ENCODE peak calls at places on chromosome 17, in five cellular contexts. S is heart right ventricle, X is skeletal muscle cell, M is lower lobe of right lung, A is OCI-LY7. G is an unnamed sample.

GRCh38 chr17:78233678-78234077 is 2.2 kb downstream of the TMEM235 start:
- DNase-seq in S (no peak), X (no peak), M (no peak), A (no peak), G (no peak)

GRCh38 chr17:6420173-6420641 is 14.7 kb downstream of the AIPL1 start:
- DNase-seq in S (no peak), X (no peak), M (no peak), A (no peak), G (no peak)

GRCh38 chr17:8360751-8361150 is 15.8 kb downstream of the KRABD2 start:
- DNase-seq in S (no peak), X (no peak), M (no peak), A (no peak), G (no peak)

GRCh38 chr17:33668516-33668915 is 375.4 kb upstream of the ASIC2 start:
- DNase-seq in S (no peak), X (no peak), M (no peak), A (no peak), G (no peak)

GRCh38 chr17:55883112-55883511 is 132.3 kb downstream of the PCTP start:
- DNase-seq in S (no peak), X (no peak), M (no peak), A (no peak), G (no peak)

GRCh38 chr17:72602517-72603345 is 481.9 kb downstream of the SOX9 start:
- DNase-seq in S (no peak), X (no peak), M (peak), A (peak), G (no peak)

GRCh38 chr17:44995602-44996001 is 27.5 kb upstream of the C1QL1 start:
- DNase-seq in S (peak), X (no peak), M (no peak), A (no peak), G (no peak)

GRCh38 chr17:36813957-36814356 is 123.3 kb upstream of the LHX1 start:
- DNase-seq in S (no peak), X (no peak), M (no peak), A (no peak), G (no peak)

GRCh38 chr17:78362671-78363070 is 2.8 kb upstream of the SOCS3 start:
- DNase-seq in S (no peak), X (no peak), M (no peak), A (no peak), G (no peak)

GRCh38 chr17:29510953-29511352 is 55.9 kb downstream of the ABHD15 start:
- DNase-seq in S (no peak), X (no peak), M (no peak), A (no peak), G (no peak)

GRCh38 chr17:73538445-73538844 is 105.8 kb downstream of the SDK2 start:
- DNase-seq in S (no peak), X (no peak), M (no peak), A (no peak), G (no peak)

GRCh38 chr17:68509151-68510057 is 2.8 kb upstream of the PRKAR1A start:
- DNase-seq in S (peak), X (no peak), M (peak), A (peak), G (peak)

GRCh38 chr17:28744104-28744801 is 442 bp downstream of the TRAF4 start:
- DNase-seq in S (peak), X (no peak), M (peak), A (peak), G (peak)

GRCh38 chr17:62840871-62841270 is 32.8 kb upstream of the MARCHF10 start:
- DNase-seq in S (no peak), X (no peak), M (no peak), A (no peak), G (no peak)

GRCh38 chr17:46157443-46158107 is 35.7 kb downstream of the KANSL1 start:
- DNase-seq in S (no peak), X (no peak), M (no peak), A (no peak), G (no peak)

GRCh38 chr17:78219396-78220150 is 5.5 kb downstream of the BIRC5 start:
- DNase-seq in S (no peak), X (no peak), M (no peak), A (no peak), G (no peak)

GRCh38 chr17:44916781-44917241 is 1.5 kb upstream of the GFAP start:
- DNase-seq in S (peak), X (no peak), M (peak), A (no peak), G (peak)

GRCh38 chr17:65099475-65099874 is 37.7 kb upstream of the RGS9 start:
- DNase-seq in S (no peak), X (no peak), M (no peak), A (no peak), G (no peak)
- H3K4me3 ChIP-seq in S (no peak), X (no peak), M (no peak), A (no peak), G (no peak)

GRCh38 chr17:39920218-39921210 is 2.1 kb upstream of the GSDMB start:
- DNase-seq in S (no peak), X (no peak), M (no peak), A (no peak), G (no peak)

GRCh38 chr17:39923230-39923629 is 4.2 kb downstream of the ORMDL3 start:
- DNase-seq in S (no peak), X (no peak), M (no peak), A (no peak), G (no peak)

GRCh38 chr17:39921323-39921722 is 2.9 kb upstream of the GSDMB start:
- DNase-seq in S (no peak), X (no peak), M (no peak), A (no peak), G (no peak)

GRCh38 chr17:39923836-39924690 is 3.3 kb downstream of the ORMDL3 start:
- DNase-seq in S (no peak), X (no peak), M (no peak), A (no peak), G (peak)

DNA sequence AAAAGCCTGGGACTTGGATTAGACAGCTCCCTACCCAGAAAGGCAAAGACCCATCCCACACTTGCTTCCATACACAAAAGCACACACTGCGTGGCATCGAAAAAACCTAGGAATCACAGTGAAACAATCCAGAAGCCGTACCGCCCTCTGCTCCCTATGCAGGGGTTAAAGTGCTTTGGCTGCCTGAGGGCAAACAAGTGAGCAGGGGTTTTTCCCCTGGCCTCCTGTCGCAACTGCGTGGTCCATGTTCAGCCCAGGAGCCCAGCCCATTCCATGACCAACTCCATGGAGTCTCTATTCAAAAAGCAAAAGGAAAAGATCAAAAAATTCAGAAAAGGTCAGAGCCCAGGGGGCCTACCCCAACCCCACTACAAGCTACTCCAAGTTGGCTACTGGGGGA is 3.6 kb upstream of the GSDMB start:
- DNase-seq in S (no peak), X (no peak), M (no peak), A (no peak), G (no peak)
- H3K4me3 ChIP-seq in S (no peak), X (no peak), M (no peak), A (no peak), G (no peak)

DNA sequence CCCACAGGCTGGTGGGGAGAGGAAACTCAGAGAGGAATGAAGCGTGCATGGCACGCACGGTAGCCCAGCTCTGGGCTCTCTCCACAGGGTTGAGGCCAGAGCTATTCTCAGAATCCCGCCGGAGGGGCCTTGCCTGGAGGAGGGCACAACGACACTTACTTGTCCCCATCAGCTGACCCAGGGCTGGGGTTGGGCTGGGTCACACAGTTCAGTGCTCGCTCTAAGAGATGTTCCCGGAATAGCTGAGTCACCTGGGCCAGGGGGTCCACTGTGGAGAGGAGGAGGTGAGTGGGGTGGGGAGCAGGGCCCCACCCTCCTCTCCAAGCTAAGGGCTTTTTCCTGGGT is 21.8 kb downstream of the SREBF1 start:
- DNase-seq in S (peak), X (no peak), M (no peak), A (no peak), G (no peak)
- H3K4me3 ChIP-seq in S (no peak), X (no peak), M (no peak), A (no peak), G (no peak)

DNA sequence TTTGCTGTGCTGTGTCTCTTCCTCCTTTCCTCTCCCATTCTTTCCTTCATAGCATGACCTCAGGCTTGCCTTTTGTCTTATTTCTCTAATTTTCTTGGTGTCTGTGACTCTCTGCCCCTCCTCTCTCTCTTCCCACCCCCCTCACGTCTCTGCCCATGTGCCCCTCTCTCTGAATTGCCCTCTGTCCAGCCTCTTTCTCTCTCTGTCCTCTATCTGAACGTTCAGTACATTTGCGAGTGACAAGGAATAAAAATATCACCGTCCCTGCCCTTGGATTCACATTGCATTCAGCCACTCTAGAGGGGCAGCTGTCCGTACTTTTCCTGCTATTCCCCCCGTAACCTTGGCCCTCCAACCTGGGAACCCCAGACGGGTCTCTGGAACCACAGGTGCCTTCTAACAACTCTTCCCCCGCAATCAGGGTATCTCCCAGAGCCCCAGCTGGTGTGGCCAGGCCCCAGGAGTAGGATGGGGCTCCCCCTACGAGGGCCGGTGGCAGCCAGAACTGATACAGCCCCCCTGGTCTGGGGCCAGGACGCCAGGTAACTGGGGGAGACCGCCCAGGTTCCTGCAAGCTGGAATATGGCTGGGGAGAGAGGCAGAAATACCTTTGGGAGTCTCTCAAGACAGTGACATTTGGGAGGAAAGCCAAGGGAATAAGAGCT is 1.8 kb downstream of the KIF1C start:
- DNase-seq in S (no peak), X (no peak), M (no peak), A (no peak), G (no peak)
- H3K4me3 ChIP-seq in S (peak), X (peak), M (peak), A (peak), G (peak)

GRCh38 chr17:39195568-39196160 is 1.8 kb downstream of the CACNB1 start:
- DNase-seq in S (no peak), X (no peak), M (peak), A (peak), G (peak)
- H3K4me3 ChIP-seq in S (no peak), X (peak), M (peak), A (peak), G (no peak)

G was measured in right cardiac atrium.